ENCODE peak calls at places on chromosomes 2 and 18, in four cellular contexts. One of them, this sample, is unnamed.

GRCh38 chr2:45052388-45052928 is 43.2 kb upstream of the SIX2 start:
- DNase-seq in adipocyte: no peak
- DNase-seq in body of pancreas: no peak
- DNase-seq in AG04449: no peak
- DNase-seq in this sample: no peak

GRCh38 chr2:134283701-134284100 is 29.8 kb downstream of the MGAT5 start:
- DNase-seq in adipocyte: no peak
- DNase-seq in body of pancreas: no peak
- DNase-seq in AG04449: no peak
- DNase-seq in this sample: no peak

GRCh38 chr2:231364961-231365810 is 30.3 kb upstream of the B3GNT7 start:
- DNase-seq in adipocyte: peak
- DNase-seq in body of pancreas: no peak
- DNase-seq in AG04449: peak
- DNase-seq in this sample: no peak

GRCh38 chr2:70767699-70768584 is at the start of gene ADD2:
- DNase-seq in adipocyte: peak
- DNase-seq in body of pancreas: peak
- DNase-seq in AG04449: no peak
- DNase-seq in this sample: peak

GRCh38 chr2:98771771-98772521 is 41.0 kb upstream of the MGAT4A start:
- DNase-seq in adipocyte: no peak
- DNase-seq in body of pancreas: no peak
- DNase-seq in AG04449: no peak
- DNase-seq in this sample: no peak

GRCh38 chr2:62029910-62030309 is 124.4 kb downstream of the COMMD1 start:
- DNase-seq in adipocyte: no peak
- DNase-seq in body of pancreas: no peak
- DNase-seq in AG04449: no peak
- DNase-seq in this sample: no peak

GRCh38 chr18:21134895-21135294 is 23.3 kb upstream of the ROCK1 start:
- DNase-seq in adipocyte: peak
- DNase-seq in body of pancreas: no peak
- DNase-seq in AG04449: no peak
- DNase-seq in this sample: no peak

GRCh38 chr2:238985931-238986446 is 138.1 kb downstream of the TWIST2 start:
- DNase-seq in adipocyte: no peak
- DNase-seq in body of pancreas: no peak
- DNase-seq in AG04449: no peak
- DNase-seq in this sample: no peak

GRCh38 chr18:48441405-48441881 is 32.3 kb upstream of the ZBTB7C start:
- DNase-seq in adipocyte: no peak
- DNase-seq in body of pancreas: no peak
- DNase-seq in AG04449: no peak
- DNase-seq in this sample: peak

GRCh38 chr2:85601771-85602475 is 575 bp downstream of the TMEM150A start:
- DNase-seq in adipocyte: peak
- DNase-seq in body of pancreas: peak
- DNase-seq in AG04449: no peak
- DNase-seq in this sample: peak

GRCh38 chr2:40346535-40347354 is 105.1 kb downstream of the SLC8A1 start:
- DNase-seq in adipocyte: peak
- DNase-seq in body of pancreas: no peak
- DNase-seq in AG04449: peak
- DNase-seq in this sample: no peak

GRCh38 chr2:17791121-17791902 is 24.9 kb upstream of the MSGN1 start:
- DNase-seq in adipocyte: peak
- DNase-seq in body of pancreas: no peak
- DNase-seq in AG04449: peak
- DNase-seq in this sample: no peak

GRCh38 chr2:74882299-74882687 is 48.4 kb downstream of the HK2 start:
- DNase-seq in adipocyte: no peak
- DNase-seq in body of pancreas: no peak
- DNase-seq in AG04449: no peak
- DNase-seq in this sample: no peak

GRCh38 chr2:174812037-174812436 is 47.8 kb upstream of the CHRNA1 start:
- DNase-seq in adipocyte: no peak
- DNase-seq in body of pancreas: no peak
- DNase-seq in AG04449: no peak
- DNase-seq in this sample: no peak

GRCh38 chr18:79940126-79940813 is 11.2 kb downstream of the SLC66A2 start:
- DNase-seq in adipocyte: no peak
- DNase-seq in body of pancreas: no peak
- DNase-seq in AG04449: no peak
- DNase-seq in this sample: peak

GRCh38 chr18:55779461-55779710 is 191.4 kb upstream of the TCF4 start:
- DNase-seq in adipocyte: no peak
- DNase-seq in body of pancreas: no peak
- DNase-seq in AG04449: no peak
- DNase-seq in this sample: no peak

GRCh38 chr2:240435457-240435954 is at the start of gene GPC1:
- DNase-seq in adipocyte: peak
- DNase-seq in body of pancreas: peak
- DNase-seq in AG04449: no peak
- DNase-seq in this sample: peak

GRCh38 chr2:25347205-25347815 is 5.6 kb upstream of the DNMT3A start:
- DNase-seq in adipocyte: peak
- DNase-seq in body of pancreas: no peak
- DNase-seq in AG04449: no peak
- DNase-seq in this sample: no peak

GRCh38 chr2:60882971-60883753 is 1.8 kb downstream of the REL start:
- DNase-seq in adipocyte: peak
- DNase-seq in body of pancreas: no peak
- DNase-seq in AG04449: no peak
- DNase-seq in this sample: peak

GRCh38 chr2:2846379-2847130 is 515.5 kb upstream of the MYT1L start:
- DNase-seq in adipocyte: no peak
- DNase-seq in body of pancreas: peak
- DNase-seq in AG04449: no peak
- DNase-seq in this sample: peak

GRCh38 chr18:76382265-76382664 is 112.8 kb downstream of the ZNF516 start:
- DNase-seq in adipocyte: no peak
- DNase-seq in body of pancreas: no peak
- DNase-seq in AG04449: no peak
- DNase-seq in this sample: peak

GRCh38 chr2:211157211-211157610 is 600.8 kb downstream of the CPS1 start:
- DNase-seq in adipocyte: peak
- DNase-seq in body of pancreas: no peak
- DNase-seq in AG04449: no peak
- DNase-seq in this sample: no peak

GRCh38 chr2:55843096-55843991 is 80.2 kb downstream of the EFEMP1 start:
- DNase-seq in adipocyte: peak
- DNase-seq in body of pancreas: peak
- DNase-seq in AG04449: peak
- DNase-seq in this sample: no peak

GRCh38 chr2:186891219-186891621 is 42.2 kb upstream of the ZSWIM2 start:
- DNase-seq in adipocyte: peak
- DNase-seq in body of pancreas: no peak
- DNase-seq in AG04449: no peak
- DNase-seq in this sample: no peak

GRCh38 chr2:223865124-223865523 is 27.7 kb upstream of the AP1S3 start:
- DNase-seq in adipocyte: no peak
- DNase-seq in body of pancreas: no peak
- DNase-seq in AG04449: no peak
- DNase-seq in this sample: no peak

GRCh38 chr2:84970956-84971798 is at the start of gene KCMF1:
- DNase-seq in adipocyte: peak
- DNase-seq in body of pancreas: peak
- DNase-seq in AG04449: no peak
- DNase-seq in this sample: peak

GRCh38 chr2:191050640-191050987 is 36.6 kb upstream of the STAT1 start:
- DNase-seq in adipocyte: peak
- DNase-seq in body of pancreas: no peak
- DNase-seq in AG04449: peak
- DNase-seq in this sample: no peak

GRCh38 chr2:1605659-1606400 is 138.5 kb downstream of the PXDN start:
- DNase-seq in adipocyte: peak
- DNase-seq in body of pancreas: no peak
- DNase-seq in AG04449: no peak
- DNase-seq in this sample: no peak

GRCh38 chr2:201403904-201404303 is 46.8 kb upstream of the FLACC1 start:
- DNase-seq in adipocyte: peak
- DNase-seq in body of pancreas: no peak
- DNase-seq in AG04449: no peak
- DNase-seq in this sample: no peak

GRCh38 chr2:187527262-187527661 is 27.0 kb downstream of the TFPI start:
- DNase-seq in adipocyte: peak
- DNase-seq in body of pancreas: no peak
- DNase-seq in AG04449: peak
- DNase-seq in this sample: no peak

GRCh38 chr2:120210234-120210781 is 12.9 kb downstream of the TMEM185B start:
- DNase-seq in adipocyte: no peak
- DNase-seq in body of pancreas: no peak
- DNase-seq in AG04449: no peak
- DNase-seq in this sample: no peak

GRCh38 chr2:179443175-179443574 is 178.5 kb upstream of the SESTD1 start:
- DNase-seq in adipocyte: no peak
- DNase-seq in body of pancreas: no peak
- DNase-seq in AG04449: no peak
- DNase-seq in this sample: no peak

GRCh38 chr18:48939368-48940097 is 11.2 kb downstream of the SMAD7 start:
- DNase-seq in adipocyte: peak
- DNase-seq in body of pancreas: no peak
- DNase-seq in AG04449: no peak
- DNase-seq in this sample: no peak

GRCh38 chr2:9658972-9659371 is 28.2 kb upstream of the YWHAQ start:
- DNase-seq in adipocyte: no peak
- DNase-seq in body of pancreas: no peak
- DNase-seq in AG04449: no peak
- DNase-seq in this sample: no peak

GRCh38 chr2:13227543-13227942 is 510.8 kb downstream of the TRIB2 start:
- DNase-seq in adipocyte: no peak
- DNase-seq in body of pancreas: no peak
- DNase-seq in AG04449: no peak
- DNase-seq in this sample: no peak

This sample was measured in testis.